ENCODE peak calls at places on chromosomes 7 and 10, in nine cellular contexts. One of them, this sample, is unnamed.
A peak's percentile ranks its signal among the peaks of the same experiment; 100 is the strongest.

GRCh38 chr10:115861455-115861854 is 411.6 kb downstream of the GFRA1 start:
- DNase-seq in OCI-LY7: no peak
- DNase-seq in lower lobe of right lung: no peak
- DNase-seq in spleen: no peak
- DNase-seq in CD8-positive, alpha-beta T cell: no peak
- DNase-seq in stomach: no peak
- DNase-seq in GM23338: no peak
- DNase-seq in Caco-2: no peak
- DNase-seq in uterus: no peak
- DNase-seq in this sample: no peak

GRCh38 chr7:137439829-137440433 is 96.4 kb upstream of the PTN start:
- DNase-seq in OCI-LY7: no peak
- DNase-seq in lower lobe of right lung: no peak
- DNase-seq in spleen: no peak
- DNase-seq in CD8-positive, alpha-beta T cell: no peak
- DNase-seq in stomach: no peak
- DNase-seq in GM23338: peak; percentile 32
- DNase-seq in Caco-2: no peak
- DNase-seq in uterus: no peak
- DNase-seq in this sample: no peak

GRCh38 chr7:157462840-157463239 is 126.0 kb downstream of the DNAJB6 start:
- DNase-seq in OCI-LY7: no peak
- DNase-seq in lower lobe of right lung: peak; percentile 19
- DNase-seq in spleen: peak; percentile 29
- DNase-seq in CD8-positive, alpha-beta T cell: no peak
- DNase-seq in stomach: no peak
- DNase-seq in GM23338: no peak
- DNase-seq in Caco-2: no peak
- DNase-seq in uterus: no peak
- DNase-seq in this sample: no peak

GRCh38 chr10:21524526-21525366 is 736 bp downstream of the SKIDA1 start:
- DNase-seq in OCI-LY7: no peak
- DNase-seq in lower lobe of right lung: peak; percentile 46
- DNase-seq in spleen: no peak
- DNase-seq in CD8-positive, alpha-beta T cell: no peak
- DNase-seq in stomach: no peak
- DNase-seq in GM23338: peak; percentile 49
- DNase-seq in Caco-2: peak; percentile 51
- DNase-seq in uterus: no peak
- DNase-seq in this sample: no peak

GRCh38 chr7:105325225-105325904 is 63.4 kb downstream of the SRPK2 start:
- DNase-seq in OCI-LY7: peak; percentile 18
- DNase-seq in lower lobe of right lung: no peak
- DNase-seq in spleen: no peak
- DNase-seq in CD8-positive, alpha-beta T cell: no peak
- DNase-seq in stomach: no peak
- DNase-seq in GM23338: no peak
- DNase-seq in Caco-2: no peak
- DNase-seq in uterus: no peak
- DNase-seq in this sample: no peak

GRCh38 chr7:55028011-55028410 is 9.2 kb downstream of the EGFR start:
- DNase-seq in OCI-LY7: no peak
- DNase-seq in lower lobe of right lung: no peak
- DNase-seq in spleen: no peak
- DNase-seq in CD8-positive, alpha-beta T cell: no peak
- DNase-seq in stomach: no peak
- DNase-seq in GM23338: no peak
- DNase-seq in Caco-2: no peak
- DNase-seq in uterus: no peak
- DNase-seq in this sample: no peak

GRCh38 chr10:106537866-106538265 is 626.6 kb downstream of the SORCS1 start:
- DNase-seq in OCI-LY7: no peak
- DNase-seq in lower lobe of right lung: no peak
- DNase-seq in spleen: no peak
- DNase-seq in CD8-positive, alpha-beta T cell: no peak
- DNase-seq in stomach: no peak
- DNase-seq in GM23338: no peak
- DNase-seq in Caco-2: no peak
- DNase-seq in uterus: no peak
- DNase-seq in this sample: no peak

GRCh38 chr7:135900186-135900585 is 77.0 kb downstream of the MTPN start:
- DNase-seq in OCI-LY7: no peak
- DNase-seq in lower lobe of right lung: no peak
- DNase-seq in spleen: no peak
- DNase-seq in CD8-positive, alpha-beta T cell: no peak
- DNase-seq in stomach: no peak
- DNase-seq in GM23338: no peak
- DNase-seq in Caco-2: no peak
- DNase-seq in uterus: no peak
- DNase-seq in this sample: no peak

GRCh38 chr10:35040761-35041501 is 49.2 kb downstream of the CUL2 start:
- DNase-seq in OCI-LY7: no peak
- DNase-seq in lower lobe of right lung: no peak
- DNase-seq in spleen: no peak
- DNase-seq in CD8-positive, alpha-beta T cell: no peak
- DNase-seq in stomach: no peak
- DNase-seq in GM23338: peak; percentile 57
- DNase-seq in Caco-2: no peak
- DNase-seq in uterus: no peak
- DNase-seq in this sample: no peak

GRCh38 chr7:76356823-76357222 is 2.0 kb downstream of the YWHAG start:
- DNase-seq in OCI-LY7: peak; percentile 30
- DNase-seq in lower lobe of right lung: no peak
- DNase-seq in spleen: no peak
- DNase-seq in CD8-positive, alpha-beta T cell: no peak
- DNase-seq in stomach: no peak
- DNase-seq in GM23338: no peak
- DNase-seq in Caco-2: peak; percentile 43
- DNase-seq in uterus: no peak
- DNase-seq in this sample: no peak

GRCh38 chr7:150855046-150855445 is 2.7 kb downstream of the AOC1 start:
- DNase-seq in OCI-LY7: no peak
- DNase-seq in lower lobe of right lung: no peak
- DNase-seq in spleen: no peak
- DNase-seq in CD8-positive, alpha-beta T cell: peak; percentile 4
- DNase-seq in stomach: no peak
- DNase-seq in GM23338: no peak
- DNase-seq in Caco-2: no peak
- DNase-seq in uterus: no peak
- DNase-seq in this sample: peak; percentile 7

DNA sequence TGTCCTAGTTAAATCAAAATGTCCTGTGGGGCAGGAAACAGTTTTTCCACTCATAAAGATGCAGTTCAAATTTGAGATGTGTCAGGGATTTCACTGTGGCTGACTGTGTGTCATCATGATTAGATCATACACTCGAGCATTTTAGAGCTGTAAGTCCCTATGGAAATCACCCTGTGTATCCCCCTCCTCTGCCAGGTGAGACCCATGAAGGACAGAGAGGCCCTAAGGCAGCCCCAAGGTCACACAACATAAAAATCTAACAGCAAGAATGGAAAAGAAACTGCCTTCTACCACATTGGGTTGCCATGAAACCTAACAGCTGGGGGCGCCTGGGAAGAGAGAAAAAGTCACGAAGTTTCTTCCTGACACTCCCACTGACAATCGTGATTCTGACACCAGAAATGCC is 135.8 kb downstream of the KCNMA1 start:
- DNase-seq in OCI-LY7: no peak
- DNase-seq in lower lobe of right lung: no peak
- DNase-seq in spleen: no peak
- DNase-seq in CD8-positive, alpha-beta T cell: no peak
- DNase-seq in stomach: no peak
- DNase-seq in GM23338: no peak
- DNase-seq in Caco-2: no peak
- DNase-seq in uterus: no peak
- DNase-seq in this sample: no peak
- TF ChIP-seq CTCF in OCI-LY7: no peak
- TF ChIP-seq CTCF in lower lobe of right lung: no peak
- TF ChIP-seq CTCF in spleen: no peak
- TF ChIP-seq CTCF in CD8-positive, alpha-beta T cell: no peak
- TF ChIP-seq CTCF in stomach: no peak
- TF ChIP-seq CTCF in GM23338: no peak
- TF ChIP-seq CTCF in Caco-2: no peak
- TF ChIP-seq CTCF in uterus: no peak
- TF ChIP-seq CTCF in this sample: no peak

GRCh38 chr10:72309290-72310240 is 35.8 kb downstream of the DDIT4 start:
- DNase-seq in OCI-LY7: no peak
- DNase-seq in lower lobe of right lung: no peak
- DNase-seq in spleen: peak; percentile 77
- DNase-seq in CD8-positive, alpha-beta T cell: no peak
- DNase-seq in stomach: peak; percentile 51
- DNase-seq in GM23338: no peak
- DNase-seq in Caco-2: no peak
- DNase-seq in uterus: no peak
- DNase-seq in this sample: peak; percentile 72

GRCh38 chr10:72310636-72311035 is 36.9 kb downstream of the DDIT4 start:
- DNase-seq in OCI-LY7: no peak
- DNase-seq in lower lobe of right lung: no peak
- DNase-seq in spleen: peak; percentile 67
- DNase-seq in CD8-positive, alpha-beta T cell: no peak
- DNase-seq in stomach: no peak
- DNase-seq in GM23338: no peak
- DNase-seq in Caco-2: no peak
- DNase-seq in uterus: no peak
- DNase-seq in this sample: no peak

GRCh38 chr10:72310241-72310633 is 36.5 kb downstream of the DDIT4 start:
- DNase-seq in OCI-LY7: no peak
- DNase-seq in lower lobe of right lung: no peak
- DNase-seq in spleen: peak; percentile 68
- DNase-seq in CD8-positive, alpha-beta T cell: no peak
- DNase-seq in stomach: no peak
- DNase-seq in GM23338: peak; percentile 60
- DNase-seq in Caco-2: no peak
- DNase-seq in uterus: no peak
- DNase-seq in this sample: no peak

GRCh38 chr10:72306215-72306760 is 32.6 kb downstream of the DDIT4 start:
- DNase-seq in OCI-LY7: no peak
- DNase-seq in lower lobe of right lung: no peak
- DNase-seq in spleen: peak; percentile 58
- DNase-seq in CD8-positive, alpha-beta T cell: no peak
- DNase-seq in stomach: no peak
- DNase-seq in GM23338: no peak
- DNase-seq in Caco-2: no peak
- DNase-seq in uterus: no peak
- DNase-seq in this sample: no peak

GRCh38 chr10:72308320-72308987 is 34.7 kb downstream of the DDIT4 start:
- DNase-seq in OCI-LY7: no peak
- DNase-seq in lower lobe of right lung: no peak
- DNase-seq in spleen: peak; percentile 81
- DNase-seq in CD8-positive, alpha-beta T cell: no peak
- DNase-seq in stomach: peak; percentile 57
- DNase-seq in GM23338: no peak
- DNase-seq in Caco-2: peak; percentile 59
- DNase-seq in uterus: peak; percentile 66
- DNase-seq in this sample: no peak
- H3K4me1 ChIP-seq in OCI-LY7: peaks cover 27% of the 10 kb centered on the region
- H3K4me1 ChIP-seq in lower lobe of right lung: peaks cover 58% of the 10 kb centered on the region
- H3K4me1 ChIP-seq in spleen: peaks cover 88% of the 10 kb centered on the region
- H3K4me1 ChIP-seq in CD8-positive, alpha-beta T cell: peaks cover 60% of the 10 kb centered on the region
- H3K4me1 ChIP-seq in stomach: peaks cover 26% of the 10 kb centered on the region
- H3K4me1 ChIP-seq in GM23338: peaks cover 14% of the 10 kb centered on the region
- H3K4me1 ChIP-seq in Caco-2: peaks cover 31% of the 10 kb centered on the region
- H3K4me1 ChIP-seq in uterus: peaks cover 9% of the 10 kb centered on the region
- H3K4me1 ChIP-seq in this sample: peaks cover 46% of the 10 kb centered on the region

GRCh38 chr10:101812606-101813005 is 5.6 kb downstream of the OGA start:
- DNase-seq in OCI-LY7: no peak
- DNase-seq in lower lobe of right lung: no peak
- DNase-seq in spleen: no peak
- DNase-seq in CD8-positive, alpha-beta T cell: no peak
- DNase-seq in stomach: no peak
- DNase-seq in GM23338: no peak
- DNase-seq in Caco-2: no peak
- DNase-seq in uterus: no peak
- DNase-seq in this sample: no peak

GRCh38 chr10:101817542-101818118 is 614 bp downstream of the OGA start:
- DNase-seq in OCI-LY7: peak; percentile 61
- DNase-seq in lower lobe of right lung: peak; percentile 94
- DNase-seq in spleen: peak; percentile 93
- DNase-seq in CD8-positive, alpha-beta T cell: peak; percentile 52
- DNase-seq in stomach: peak; percentile 90
- DNase-seq in GM23338: peak; percentile 72
- DNase-seq in Caco-2: peak; percentile 51
- DNase-seq in uterus: peak; percentile 86
- DNase-seq in this sample: peak; percentile 94

GRCh38 chr10:101816913-101817541 is 1.2 kb downstream of the OGA start:
- DNase-seq in OCI-LY7: no peak
- DNase-seq in lower lobe of right lung: no peak
- DNase-seq in spleen: no peak
- DNase-seq in CD8-positive, alpha-beta T cell: no peak
- DNase-seq in stomach: no peak
- DNase-seq in GM23338: no peak
- DNase-seq in Caco-2: no peak
- DNase-seq in uterus: no peak
- DNase-seq in this sample: no peak

GRCh38 chr10:101816375-101816773 is 1.9 kb downstream of the OGA start:
- DNase-seq in OCI-LY7: no peak
- DNase-seq in lower lobe of right lung: no peak
- DNase-seq in spleen: no peak
- DNase-seq in CD8-positive, alpha-beta T cell: no peak
- DNase-seq in stomach: no peak
- DNase-seq in GM23338: no peak
- DNase-seq in Caco-2: no peak
- DNase-seq in uterus: no peak
- DNase-seq in this sample: no peak

DNA sequence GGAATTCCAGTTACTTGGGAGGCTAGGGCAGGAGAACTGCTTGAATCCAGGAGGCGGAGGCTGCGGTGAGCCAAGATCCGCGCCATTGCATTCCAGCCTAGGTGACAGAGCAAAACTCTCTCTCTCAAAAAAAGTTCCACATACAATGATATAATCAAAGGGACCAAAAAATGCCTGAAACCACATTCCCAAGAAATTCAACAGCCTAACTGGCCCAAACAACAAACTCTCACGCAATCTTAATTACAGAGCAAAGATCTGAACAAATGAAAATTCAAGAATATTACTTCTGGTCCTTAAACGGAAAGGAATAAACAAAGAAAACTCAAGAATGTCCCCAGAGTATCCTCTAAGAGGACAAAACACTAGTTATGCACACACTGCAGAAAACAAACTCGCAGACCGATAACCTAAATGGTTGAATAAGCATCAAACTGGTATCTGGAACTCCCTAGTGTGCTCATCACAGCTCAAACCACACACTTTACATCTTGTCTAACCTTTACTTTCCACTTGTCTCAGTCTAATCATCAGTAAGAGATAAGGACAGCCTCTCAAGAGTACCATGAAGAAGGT is 3.7 kb downstream of the OGA start:
- DNase-seq in OCI-LY7: peak; percentile 18
- DNase-seq in lower lobe of right lung: no peak
- DNase-seq in spleen: no peak
- DNase-seq in CD8-positive, alpha-beta T cell: no peak
- DNase-seq in stomach: no peak
- DNase-seq in GM23338: no peak
- DNase-seq in Caco-2: no peak
- DNase-seq in uterus: no peak
- DNase-seq in this sample: peak; percentile 29
- H3K4me3 ChIP-seq in OCI-LY7: peak overlapping the region; percentile 95
- H3K4me3 ChIP-seq in lower lobe of right lung: peak overlapping the region; percentile 100
- H3K4me3 ChIP-seq in spleen: peak overlapping the region; percentile 99
- H3K4me3 ChIP-seq in CD8-positive, alpha-beta T cell: peak overlapping the region; percentile 82
- H3K4me3 ChIP-seq in stomach: peak overlapping the region; percentile 99
- H3K4me3 ChIP-seq in GM23338: peak overlapping the region; percentile 88
- H3K4me3 ChIP-seq in Caco-2: no peak overlapping the region
- H3K4me3 ChIP-seq in uterus: peak overlapping the region; percentile 83
- H3K4me3 ChIP-seq in this sample: peak overlapping the region; percentile 100

GRCh38 chr10:47384148-47384921 is at the start of gene ZNF488:
- DNase-seq in OCI-LY7: peak; percentile 76
- DNase-seq in lower lobe of right lung: peak; percentile 86
- DNase-seq in spleen: peak; percentile 91
- DNase-seq in CD8-positive, alpha-beta T cell: peak; percentile 63
- DNase-seq in stomach: peak; percentile 87
- DNase-seq in GM23338: peak; percentile 88
- DNase-seq in Caco-2: peak; percentile 96
- DNase-seq in uterus: peak; percentile 88
- DNase-seq in this sample: peak; percentile 92
- TF ChIP-seq CTCF in OCI-LY7: no peak
- TF ChIP-seq CTCF in lower lobe of right lung: no peak
- TF ChIP-seq CTCF in spleen: no peak
- TF ChIP-seq CTCF in CD8-positive, alpha-beta T cell: no peak
- TF ChIP-seq CTCF in stomach: no peak
- TF ChIP-seq CTCF in GM23338: no peak
- TF ChIP-seq CTCF in Caco-2: no peak
- TF ChIP-seq CTCF in uterus: no peak
- TF ChIP-seq CTCF in this sample: no peak